ENCODE peak calls at places on chromosomes 16 and 17, in ten cellular contexts. L is NCI-H69, Q is KG1, B is T47D, Z is progenitor cell of endocrine pancreas, A is coronary artery, G is adrenal gland, X is fibroblast of pulmonary artery, N is Calu3, R is tibial nerve. F is an unnamed sample.

GRCh38 chr17:76562734-76563148 is 22.9 kb downstream of the PRCD start:
- DNase-seq in L (no peak), Q (no peak), B (no peak), Z (no peak), A (no peak), G (no peak), X (peak; percentile 87), N (no peak), R (no peak), F (peak; percentile 70)

GRCh38 chr16:55301385-55302008 is 22.5 kb upstream of the IRX6 start:
- DNase-seq in L (no peak), Q (no peak), B (no peak), Z (no peak), A (no peak), G (no peak), X (no peak), N (no peak), R (no peak), F (no peak)

GRCh38 chr17:28953444-28954118 is 2.3 kb upstream of the PHF12 start:
- DNase-seq in L (peak; percentile 63), Q (no peak), B (peak; percentile 60), Z (peak; percentile 64), A (no peak), G (peak; percentile 67), X (peak; percentile 64), N (peak; percentile 56), R (peak; percentile 60), F (peak; percentile 49)

GRCh38 chr17:51238253-51238887 is 21.5 kb downstream of the MBTD1 start:
- DNase-seq in L (no peak), Q (peak; percentile 21), B (no peak), Z (no peak), A (no peak), G (no peak), X (no peak), N (no peak), R (no peak), F (no peak)

GRCh38 chr16:10579965-10580918 is at the start of gene EMP2:
- DNase-seq in L (peak; percentile 33), Q (no peak), B (peak; percentile 91), Z (peak; percentile 55), A (peak; percentile 89), G (peak; percentile 64), X (peak; percentile 63), N (peak; percentile 93), R (peak; percentile 69), F (peak; percentile 95)

GRCh38 chr16:57616871-57617270 is 11.6 kb upstream of the ADGRG1 start:
- DNase-seq in L (peak; percentile 63), Q (no peak), B (no peak), Z (no peak), A (peak; percentile 47), G (peak; percentile 6), X (no peak), N (no peak), R (no peak), F (no peak)

GRCh38 chr17:78133971-78134898 is 3.7 kb downstream of the TMC8 start:
- DNase-seq in L (peak; percentile 87), Q (no peak), B (peak; percentile 89), Z (peak; percentile 39), A (no peak), G (no peak), X (peak; percentile 36), N (peak; percentile 62), R (peak; percentile 43), F (peak; percentile 74)

GRCh38 chr17:57572062-57572461 is 173.0 kb downstream of the CCDC182 start:
- DNase-seq in L (peak; percentile 85), Q (no peak), B (no peak), Z (no peak), A (no peak), G (no peak), X (no peak), N (no peak), R (no peak), F (no peak)

GRCh38 chr17:38741853-38742421 is 6.2 kb downstream of the PCGF2 start:
- DNase-seq in L (peak; percentile 69), Q (no peak), B (peak; percentile 58), Z (no peak), A (no peak), G (no peak), X (no peak), N (no peak), R (no peak), F (peak; percentile 84)

GRCh38 chr16:23754594-23755483 is at the start of gene CHP2:
- DNase-seq in L (peak; percentile 80), Q (no peak), B (peak; percentile 46), Z (no peak), A (no peak), G (peak; percentile 15), X (no peak), N (peak; percentile 24), R (no peak), F (peak; percentile 23)

GRCh38 chr16:85461814-85462404 is 151.2 kb upstream of the GSE1 start:
- DNase-seq in L (peak; percentile 93), Q (no peak), B (peak; percentile 88), Z (no peak), A (no peak), G (no peak), X (peak; percentile 44), N (no peak), R (no peak), F (peak; percentile 81)

GRCh38 chr17:27888945-27889344 is 4.2 kb downstream of the LYRM9 start:
- DNase-seq in L (no peak), Q (no peak), B (peak; percentile 90), Z (no peak), A (no peak), G (peak; percentile 51), X (peak; percentile 11), N (peak; percentile 17), R (no peak), F (no peak)

GRCh38 chr17:13027246-13027645 is 9.4 kb upstream of the ELAC2 start:
- DNase-seq in L (no peak), Q (no peak), B (no peak), Z (no peak), A (no peak), G (no peak), X (no peak), N (no peak), R (no peak), F (no peak)